ENCODE peak calls at places on chromosomes 1 and 21, in six cellular contexts. I, Y, S, A, W and U are unnamed samples.

GRCh38 chr21:16572032-16572431 is 842.2 kb downstream of the USP25 start:
- DNase-seq in Y (no peak), W (no peak), A (no peak), I (no peak), S (no peak), U (no peak)

GRCh38 chr1:202586018-202586821 is 124.0 kb downstream of the SYT2 start:
- DNase-seq in A (peak), S (no peak), W (no peak), I (no peak), Y (peak), U (peak)

GRCh38 chr1:80929868-80930508 is 870.7 kb upstream of the ADGRL2 start:
- DNase-seq in A (no peak), S (no peak), Y (no peak), W (no peak), I (no peak), U (peak)

GRCh38 chr1:43452789-43453441 is 816 bp downstream of the HYI start:
- DNase-seq in I (peak), W (no peak), Y (no peak), A (peak), S (no peak), U (no peak)

GRCh38 chr1:26912147-26912490 is 1.7 kb downstream of the NR0B2 start:
- DNase-seq in A (no peak), I (no peak), S (no peak), Y (no peak), W (no peak), U (no peak)

GRCh38 chr1:188023206-188023605 is 1194.5 kb downstream of the PLA2G4A start:
- DNase-seq in Y (no peak), W (no peak), A (no peak), I (no peak), S (no peak), U (no peak)

GRCh38 chr1:114607223-114607622 is 25.8 kb upstream of the BCAS2 start:
- DNase-seq in I (no peak), A (no peak), Y (no peak), W (no peak), S (no peak), U (no peak)

GRCh38 chr1:35539073-35539823 is 18.0 kb downstream of the KIAA0319L start:
- DNase-seq in Y (no peak), A (peak), I (no peak), W (no peak), S (no peak), U (peak)

GRCh38 chr1:192573499-192573898 is 2.1 kb upstream of the RGS1 start:
- DNase-seq in A (peak), W (no peak), S (no peak), Y (no peak), I (no peak), U (no peak)

GRCh38 chr1:7222616-7223015 is 437.4 kb downstream of the CAMTA1 start:
- DNase-seq in S (no peak), A (no peak), Y (no peak), W (no peak), I (no peak), U (no peak)

GRCh38 chr1:7223334-7224080 is 438.3 kb downstream of the CAMTA1 start:
- DNase-seq in W (no peak), I (no peak), S (no peak), A (no peak), Y (no peak), U (no peak)

GRCh38 chr1:7224081-7224534 is 438.9 kb downstream of the CAMTA1 start:
- DNase-seq in S (no peak), Y (no peak), A (no peak), I (no peak), W (no peak), U (no peak)

GRCh38 chr1:7225711-7226505 is 440.7 kb downstream of the CAMTA1 start:
- DNase-seq in W (no peak), A (no peak), Y (no peak), S (no peak), I (no peak), U (no peak)

GRCh38 chr1:7224644-7225043 is 439.4 kb downstream of the CAMTA1 start:
- DNase-seq in S (no peak), A (no peak), W (no peak), Y (no peak), I (peak), U (peak)
- TF ChIP-seq CTCF in S (no peak), A (no peak), W (no peak), Y (no peak), I (peak), U (no peak)

GRCh38 chr1:32125313-32125712 is 17.5 kb downstream of the KPNA6 start:
- DNase-seq in W (no peak), S (no peak), Y (no peak), A (no peak), I (no peak), U (no peak)
- H3K4me3 ChIP-seq in W (no peak), S (no peak), Y (no peak), A (no peak), I (no peak), U (no peak)

DNA sequence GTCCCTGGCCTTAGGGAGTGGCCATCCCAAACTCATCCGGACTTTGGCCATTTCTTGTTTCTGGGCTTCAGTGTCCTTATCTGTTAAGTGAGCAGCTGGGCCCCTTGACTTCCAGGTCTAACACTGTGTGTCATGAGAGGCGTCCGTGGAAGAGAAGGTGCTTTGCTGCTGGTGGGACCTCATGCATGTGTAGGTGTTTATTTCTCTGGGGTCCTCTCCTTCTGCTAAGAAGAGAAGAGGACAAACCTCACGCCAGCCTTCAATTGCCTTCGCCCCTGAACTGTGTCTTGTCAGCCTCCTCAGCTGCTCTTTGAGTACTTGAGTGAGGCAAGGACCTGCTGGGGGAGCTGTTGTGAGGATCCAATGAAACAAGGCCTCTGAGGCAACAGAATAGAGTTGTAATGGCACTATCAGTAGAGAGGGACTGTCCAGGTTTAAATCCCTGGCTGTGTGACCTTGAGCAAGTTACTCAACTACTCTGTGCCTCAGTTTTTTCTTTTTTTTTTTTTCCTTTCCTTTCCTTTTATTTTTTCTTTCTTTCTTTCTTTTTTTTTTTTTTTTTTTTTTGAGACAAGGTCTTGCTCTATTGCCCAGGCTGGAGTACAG is 72.4 kb downstream of the RUNX3 start:
- DNase-seq in S (no peak), Y (peak), W (no peak), A (peak), I (peak), U (no peak)
- TF ChIP-seq CTCF in S (no peak), Y (peak), W (no peak), A (peak), I (peak), U (no peak)

DNA sequence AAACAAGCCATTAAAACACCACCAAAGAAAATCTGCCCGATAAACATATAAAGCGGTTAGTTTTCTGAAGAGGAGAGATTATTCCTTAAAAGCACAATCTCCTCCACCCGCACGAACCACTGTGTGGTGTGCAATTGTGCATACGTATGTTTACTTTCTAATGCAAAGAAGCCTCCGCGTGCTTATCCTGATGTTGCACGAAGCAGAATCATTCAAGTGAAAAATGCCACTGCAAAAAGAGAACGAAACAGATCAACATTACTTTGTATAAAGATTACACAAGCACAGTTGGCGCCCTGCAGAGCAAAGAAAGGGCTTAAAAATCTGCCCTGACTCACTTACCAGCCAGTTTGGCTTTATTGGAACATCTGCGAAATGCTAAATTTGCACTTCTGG is 166.8 kb downstream of the ZNF281 start:
- DNase-seq in W (no peak), A (peak), I (peak), Y (no peak), S (no peak), U (no peak)
- H3K4me3 ChIP-seq in W (no peak), A (no peak), I (no peak), Y (no peak), S (no peak), U (no peak)

GRCh38 chr21:32278518-32279376 is at the start of gene MIS18A:
- DNase-seq in A (peak), W (peak), Y (peak), S (peak), I (peak), U (peak)
- TF ChIP-seq CTCF in A (no peak), W (no peak), Y (peak), S (no peak), I (peak), U (no peak)

DNA sequence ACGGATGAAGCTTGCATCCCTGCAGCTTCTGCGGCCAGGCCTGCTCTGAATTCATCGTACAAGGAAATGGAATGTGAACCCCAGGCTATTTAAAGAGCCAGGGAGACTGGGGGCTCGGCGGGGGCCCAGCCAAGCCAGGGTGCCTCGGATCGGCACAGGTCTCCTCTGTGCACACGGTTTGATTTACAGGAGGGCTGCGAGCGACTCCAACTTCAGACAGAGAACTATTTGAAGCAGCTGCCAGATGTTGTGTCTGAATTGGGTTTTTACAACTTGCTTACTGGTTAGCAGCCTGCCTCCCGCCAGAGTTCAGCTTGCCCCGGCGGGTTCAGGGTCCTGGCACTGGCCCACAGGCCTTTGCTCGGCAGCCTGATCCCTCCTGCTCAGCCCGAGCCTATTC is 83.2 kb downstream of the SPSB1 start:
- DNase-seq in I (no peak), S (no peak), A (no peak), Y (no peak), W (no peak), U (no peak)
- H3K4me3 ChIP-seq in I (no peak), S (no peak), A (no peak), Y (no peak), W (no peak), U (no peak)

GRCh38 chr1:22483121-22483520 is 31.5 kb downstream of the ZBTB40 start:
- DNase-seq in A (no peak), S (no peak), Y (no peak), I (no peak), W (no peak), U (no peak)

GRCh38 chr1:22488319-22488718 is 36.7 kb downstream of the ZBTB40 start:
- DNase-seq in W (no peak), Y (no peak), A (no peak), I (peak), S (no peak), U (no peak)

GRCh38 chr1:22489278-22489677 is 37.6 kb downstream of the ZBTB40 start:
- DNase-seq in Y (no peak), I (no peak), S (no peak), W (no peak), A (peak), U (no peak)

GRCh38 chr1:22487781-22488180 is 36.1 kb downstream of the ZBTB40 start:
- DNase-seq in W (no peak), S (no peak), I (no peak), Y (no peak), A (no peak), U (no peak)

DNA sequence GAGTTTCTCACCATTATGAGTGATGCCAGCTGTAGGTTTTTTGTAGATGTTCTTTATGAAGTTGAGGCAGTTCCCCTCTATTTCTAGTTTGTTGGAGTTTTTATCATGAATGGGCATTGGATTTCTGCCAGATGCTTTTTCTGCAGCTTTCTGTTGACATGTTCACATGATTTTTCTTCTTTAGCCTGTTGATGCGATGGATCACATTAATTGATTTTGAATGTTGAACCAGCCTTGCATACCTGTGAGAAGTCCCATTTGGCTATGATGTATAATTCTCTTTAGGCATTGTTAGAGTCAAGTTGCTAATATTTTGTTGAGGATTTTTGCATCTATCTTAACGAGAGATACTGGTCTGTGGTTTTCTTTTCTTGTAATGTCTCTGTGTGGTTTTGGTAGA is 33.1 kb downstream of the ZBTB40 start:
- DNase-seq in I (no peak), S (no peak), W (no peak), Y (no peak), A (no peak), U (no peak)
- TF ChIP-seq CTCF in I (no peak), S (no peak), W (no peak), Y (no peak), A (no peak), U (no peak)

GRCh38 chr1:1020415-1021009 is 592 bp downstream of the AGRN start:
- DNase-seq in A (peak), S (no peak), I (peak), W (no peak), Y (no peak), U (peak)
- H3K4me3 ChIP-seq in A (peak), S (peak), I (peak), W (peak), Y (peak), U (peak)

DNA sequence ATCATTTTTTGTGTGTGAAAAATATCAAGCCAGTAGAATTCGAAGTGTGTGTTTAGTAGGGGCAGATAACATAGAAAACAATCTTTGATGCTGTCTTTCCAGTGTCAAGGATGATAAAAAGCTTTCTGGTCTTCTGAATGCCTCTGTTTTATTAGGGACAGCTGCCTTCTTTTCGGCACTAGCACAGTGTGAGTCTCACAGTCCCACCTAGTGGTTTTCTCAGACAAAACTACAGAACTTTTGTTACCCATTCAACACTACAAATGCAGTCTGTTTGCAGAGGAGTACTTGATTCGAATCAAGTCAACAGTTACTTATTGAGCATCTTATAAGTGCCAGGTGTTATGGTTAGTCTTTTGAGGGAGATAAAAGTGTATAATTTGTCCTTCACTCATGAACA is 30.6 kb upstream of the MCOLN3 start:
- DNase-seq in Y (peak), W (no peak), I (peak), S (no peak), A (no peak), U (peak)
- TF ChIP-seq CTCF in Y (peak), W (no peak), I (peak), S (no peak), A (no peak), U (peak)

DNA sequence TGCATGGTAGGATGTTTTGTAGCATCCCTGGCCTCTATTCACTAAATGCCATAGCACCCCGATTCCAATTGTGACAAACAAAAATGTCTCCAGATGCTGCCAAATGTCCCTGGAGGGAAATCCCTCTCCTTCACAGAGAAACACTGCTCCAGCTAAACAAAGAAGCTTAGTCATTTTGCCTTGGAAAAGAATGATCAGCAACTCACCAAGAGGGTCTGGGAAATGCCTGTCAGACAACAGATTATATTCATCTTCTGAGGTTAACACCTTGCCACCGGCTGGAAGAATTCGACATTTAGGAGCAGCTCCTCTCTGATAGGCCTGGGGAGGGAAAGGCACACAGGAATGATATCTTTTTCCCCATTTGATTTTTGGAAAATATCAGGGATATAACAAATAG is 84.4 kb downstream of the NIBAN1 start:
- DNase-seq in Y (no peak), W (no peak), A (no peak), S (no peak), I (peak), U (no peak)
- H3K4me3 ChIP-seq in Y (no peak), W (no peak), A (no peak), S (no peak), I (no peak), U (no peak)